ENCODE peak calls at places on chromosomes 2 and 18, in eight cellular contexts. One of them, this sample, is unnamed.

GRCh38 chr18:58668211-58668610 is 3.1 kb upstream of the MALT1 start:
- DNase-seq in K562: no peak
- DNase-seq in left ventricle myocardium inferior: no peak
- DNase-seq in tibial nerve: no peak
- DNase-seq in activated CD8-positive, alpha-beta memory T cell treated with anti-CD3 and anti-CD28 coated beads for 24 hours: no peak
- DNase-seq in nephron progenitor cell: no peak
- DNase-seq in stimulated activated CD4-positive, alpha-beta T cell treated with anti-CD3 and anti-CD28 coated beads, TNF-alpha, amount 100 ng/mL, for 48 hours: no peak
- DNase-seq in HFF-Myc: no peak
- DNase-seq in this sample: no peak

GRCh38 chr2:167689444-167689843 is 558.0 kb downstream of the STK39 start:
- DNase-seq in K562: no peak
- DNase-seq in stimulated activated CD4-positive, alpha-beta T cell treated with anti-CD3 and anti-CD28 coated beads, TNF-alpha, amount 100 ng/mL, for 48 hours: no peak
- DNase-seq in HFF-Myc: no peak
- DNase-seq in tibial nerve: no peak
- DNase-seq in left ventricle myocardium inferior: no peak
- DNase-seq in nephron progenitor cell: no peak
- DNase-seq in activated CD8-positive, alpha-beta memory T cell treated with anti-CD3 and anti-CD28 coated beads for 24 hours: no peak
- DNase-seq in this sample: no peak

GRCh38 chr2:231051116-231051515 is 5.6 kb upstream of the PSMD1 start:
- DNase-seq in K562: no peak
- DNase-seq in stimulated activated CD4-positive, alpha-beta T cell treated with anti-CD3 and anti-CD28 coated beads, TNF-alpha, amount 100 ng/mL, for 48 hours: no peak
- DNase-seq in activated CD8-positive, alpha-beta memory T cell treated with anti-CD3 and anti-CD28 coated beads for 24 hours: no peak
- DNase-seq in tibial nerve: no peak
- DNase-seq in left ventricle myocardium inferior: no peak
- DNase-seq in nephron progenitor cell: no peak
- DNase-seq in HFF-Myc: no peak
- DNase-seq in this sample: no peak

GRCh38 chr2:136052374-136053362 is 65.3 kb downstream of the CXCR4 start:
- DNase-seq in left ventricle myocardium inferior: no peak
- DNase-seq in stimulated activated CD4-positive, alpha-beta T cell treated with anti-CD3 and anti-CD28 coated beads, TNF-alpha, amount 100 ng/mL, for 48 hours: no peak
- DNase-seq in activated CD8-positive, alpha-beta memory T cell treated with anti-CD3 and anti-CD28 coated beads for 24 hours: no peak
- DNase-seq in nephron progenitor cell: no peak
- DNase-seq in HFF-Myc: no peak
- DNase-seq in tibial nerve: no peak
- DNase-seq in K562: no peak
- DNase-seq in this sample: no peak

GRCh38 chr18:79631096-79631507 is 48.5 kb upstream of the CTDP1 start:
- DNase-seq in stimulated activated CD4-positive, alpha-beta T cell treated with anti-CD3 and anti-CD28 coated beads, TNF-alpha, amount 100 ng/mL, for 48 hours: no peak
- DNase-seq in tibial nerve: no peak
- DNase-seq in activated CD8-positive, alpha-beta memory T cell treated with anti-CD3 and anti-CD28 coated beads for 24 hours: no peak
- DNase-seq in nephron progenitor cell: no peak
- DNase-seq in K562: no peak
- DNase-seq in left ventricle myocardium inferior: no peak
- DNase-seq in HFF-Myc: no peak
- DNase-seq in this sample: no peak

GRCh38 chr2:138364554-138365162 is 136.9 kb upstream of the SPOPL start:
- DNase-seq in activated CD8-positive, alpha-beta memory T cell treated with anti-CD3 and anti-CD28 coated beads for 24 hours: no peak
- DNase-seq in HFF-Myc: no peak
- DNase-seq in K562: no peak
- DNase-seq in stimulated activated CD4-positive, alpha-beta T cell treated with anti-CD3 and anti-CD28 coated beads, TNF-alpha, amount 100 ng/mL, for 48 hours: no peak
- DNase-seq in tibial nerve: no peak
- DNase-seq in left ventricle myocardium inferior: no peak
- DNase-seq in nephron progenitor cell: no peak
- DNase-seq in this sample: peak; percentile 32

GRCh38 chr18:47254341-47254939 is 3.0 kb upstream of the SKOR2 start:
- DNase-seq in activated CD8-positive, alpha-beta memory T cell treated with anti-CD3 and anti-CD28 coated beads for 24 hours: no peak
- DNase-seq in stimulated activated CD4-positive, alpha-beta T cell treated with anti-CD3 and anti-CD28 coated beads, TNF-alpha, amount 100 ng/mL, for 48 hours: no peak
- DNase-seq in nephron progenitor cell: peak; percentile 98
- DNase-seq in tibial nerve: peak; percentile 7
- DNase-seq in K562: peak; percentile 16
- DNase-seq in HFF-Myc: peak; percentile 11
- DNase-seq in left ventricle myocardium inferior: peak; percentile 26
- DNase-seq in this sample: no peak

GRCh38 chr2:204539010-204539385 is 6.3 kb upstream of the PARD3B start:
- DNase-seq in tibial nerve: no peak
- DNase-seq in nephron progenitor cell: no peak
- DNase-seq in K562: no peak
- DNase-seq in HFF-Myc: no peak
- DNase-seq in stimulated activated CD4-positive, alpha-beta T cell treated with anti-CD3 and anti-CD28 coated beads, TNF-alpha, amount 100 ng/mL, for 48 hours: no peak
- DNase-seq in left ventricle myocardium inferior: no peak
- DNase-seq in activated CD8-positive, alpha-beta memory T cell treated with anti-CD3 and anti-CD28 coated beads for 24 hours: no peak
- DNase-seq in this sample: no peak

GRCh38 chr2:172655091-172655837 is 80.4 kb upstream of the RAPGEF4 start:
- DNase-seq in tibial nerve: no peak
- DNase-seq in HFF-Myc: peak; percentile 92
- DNase-seq in activated CD8-positive, alpha-beta memory T cell treated with anti-CD3 and anti-CD28 coated beads for 24 hours: no peak
- DNase-seq in K562: no peak
- DNase-seq in left ventricle myocardium inferior: no peak
- DNase-seq in nephron progenitor cell: no peak
- DNase-seq in stimulated activated CD4-positive, alpha-beta T cell treated with anti-CD3 and anti-CD28 coated beads, TNF-alpha, amount 100 ng/mL, for 48 hours: no peak
- DNase-seq in this sample: peak; percentile 70

GRCh38 chr2:233839447-233839820 is 14.9 kb downstream of the HJURP start:
- DNase-seq in left ventricle myocardium inferior: no peak
- DNase-seq in stimulated activated CD4-positive, alpha-beta T cell treated with anti-CD3 and anti-CD28 coated beads, TNF-alpha, amount 100 ng/mL, for 48 hours: no peak
- DNase-seq in activated CD8-positive, alpha-beta memory T cell treated with anti-CD3 and anti-CD28 coated beads for 24 hours: no peak
- DNase-seq in HFF-Myc: no peak
- DNase-seq in K562: no peak
- DNase-seq in tibial nerve: no peak
- DNase-seq in nephron progenitor cell: no peak
- DNase-seq in this sample: no peak

GRCh38 chr2:148888003-148888501 is 13.0 kb downstream of the KIF5C start:
- DNase-seq in left ventricle myocardium inferior: no peak
- DNase-seq in tibial nerve: no peak
- DNase-seq in HFF-Myc: no peak
- DNase-seq in stimulated activated CD4-positive, alpha-beta T cell treated with anti-CD3 and anti-CD28 coated beads, TNF-alpha, amount 100 ng/mL, for 48 hours: no peak
- DNase-seq in activated CD8-positive, alpha-beta memory T cell treated with anti-CD3 and anti-CD28 coated beads for 24 hours: peak; percentile 63
- DNase-seq in K562: no peak
- DNase-seq in nephron progenitor cell: peak; percentile 41
- DNase-seq in this sample: no peak

GRCh38 chr18:32156855-32157254 is 33.0 kb upstream of the MEP1B start:
- DNase-seq in HFF-Myc: no peak
- DNase-seq in tibial nerve: no peak
- DNase-seq in stimulated activated CD4-positive, alpha-beta T cell treated with anti-CD3 and anti-CD28 coated beads, TNF-alpha, amount 100 ng/mL, for 48 hours: no peak
- DNase-seq in nephron progenitor cell: no peak
- DNase-seq in activated CD8-positive, alpha-beta memory T cell treated with anti-CD3 and anti-CD28 coated beads for 24 hours: no peak
- DNase-seq in K562: no peak
- DNase-seq in left ventricle myocardium inferior: no peak
- DNase-seq in this sample: no peak

GRCh38 chr2:39216495-39217191 is 27.1 kb downstream of the CDKL4 start:
- DNase-seq in activated CD8-positive, alpha-beta memory T cell treated with anti-CD3 and anti-CD28 coated beads for 24 hours: peak; percentile 80
- DNase-seq in stimulated activated CD4-positive, alpha-beta T cell treated with anti-CD3 and anti-CD28 coated beads, TNF-alpha, amount 100 ng/mL, for 48 hours: peak; percentile 48
- DNase-seq in left ventricle myocardium inferior: no peak
- DNase-seq in K562: no peak
- DNase-seq in nephron progenitor cell: no peak
- DNase-seq in tibial nerve: no peak
- DNase-seq in HFF-Myc: no peak
- DNase-seq in this sample: no peak

GRCh38 chr2:190354003-190354690 is 10.8 kb downstream of the INPP1 start:
- DNase-seq in K562: peak; percentile 54
- DNase-seq in left ventricle myocardium inferior: no peak
- DNase-seq in stimulated activated CD4-positive, alpha-beta T cell treated with anti-CD3 and anti-CD28 coated beads, TNF-alpha, amount 100 ng/mL, for 48 hours: no peak
- DNase-seq in HFF-Myc: no peak
- DNase-seq in activated CD8-positive, alpha-beta memory T cell treated with anti-CD3 and anti-CD28 coated beads for 24 hours: no peak
- DNase-seq in tibial nerve: no peak
- DNase-seq in nephron progenitor cell: no peak
- DNase-seq in this sample: no peak